ENCODE peak calls at places on chromosomes 13 and 19, in eight cellular contexts. S, H, I, Y, Q, Z, K and T are unnamed samples.

GRCh38 chr19:55088543-55089265 is 13.0 kb downstream of the EPS8L1 start:
- DNase-seq in S (peak), H (peak), I (peak), Y (peak), Q (peak), Z (peak), K (peak), T (peak)

GRCh38 chr13:42643076-42643475 is 69.1 kb downstream of the TNFSF11 start:
- DNase-seq in S (no peak), H (no peak), I (no peak), Y (no peak), Q (no peak), Z (no peak), K (no peak), T (no peak)

GRCh38 chr13:34345601-34345939 is 527.6 kb downstream of the RFC3 start:
- DNase-seq in S (no peak), H (no peak), I (no peak), Y (no peak), Q (no peak), Z (no peak), K (no peak), T (no peak)

GRCh38 chr19:35783469-35784400 is 8.4 kb downstream of the ARHGAP33 start:
- DNase-seq in S (no peak), H (no peak), I (no peak), Y (no peak), Q (no peak), Z (no peak), K (no peak), T (no peak)

GRCh38 chr13:113584870-113585671 is 518 bp downstream of the TFDP1 start:
- DNase-seq in S (no peak), H (peak), I (peak), Y (no peak), Q (peak), Z (peak), K (no peak), T (no peak)

GRCh38 chr19:12526542-12526941 is 24.7 kb downstream of the ZNF564 start:
- DNase-seq in S (no peak), H (no peak), I (no peak), Y (no peak), Q (no peak), Z (no peak), K (no peak), T (no peak)

GRCh38 chr19:4379383-4380253 is 20.7 kb downstream of the SH3GL1 start:
- DNase-seq in S (no peak), H (peak), I (no peak), Y (peak), Q (no peak), Z (peak), K (no peak), T (no peak)

GRCh38 chr19:47156861-47157454 is 26.3 kb downstream of the SAE1 start:
- DNase-seq in S (no peak), H (no peak), I (no peak), Y (no peak), Q (no peak), Z (no peak), K (no peak), T (no peak)